ENCODE peak calls at places on chromosomes 12 and 14, in five cellular contexts. Y, F, I, G and B are unnamed samples.
A peak's percentile ranks its signal among the peaks of the same experiment; 100 is the strongest.

GRCh38 chr12:94041833-94042232 is 106.5 kb upstream of the PLXNC1 start:
- DNase-seq in I (no peak), F (no peak), Y (no peak), G (no peak), B (no peak)

GRCh38 chr14:60553855-60554254 is 44.9 kb downstream of the SIX6 start:
- DNase-seq in G (no peak), I (no peak), F (no peak), Y (no peak), B (no peak)

GRCh38 chr14:32375663-32376062 is 46.6 kb downstream of the AKAP6 start:
- DNase-seq in F (no peak), Y (no peak), G (no peak), I (no peak), B (no peak)

GRCh38 chr14:71933026-71933587 is 878 bp downstream of the RGS6 start:
- DNase-seq in F (no peak), I (no peak), G (peak; percentile 2), Y (peak; percentile 31), B (no peak)

GRCh38 chr12:68237523-68238070 is 12.0 kb upstream of the IL26 start:
- DNase-seq in F (no peak), G (peak; percentile 59), I (no peak), Y (no peak), B (no peak)

GRCh38 chr12:20142295-20142694 is 226.0 kb upstream of the PDE3A start:
- DNase-seq in Y (no peak), I (no peak), F (no peak), G (no peak), B (no peak)

GRCh38 chr12:130075497-130076076 is 86.7 kb upstream of the FZD10 start:
- DNase-seq in F (no peak), I (no peak), Y (no peak), G (no peak), B (no peak)

GRCh38 chr12:124191024-124191359 is 103.9 kb upstream of the RFLNA start:
- DNase-seq in G (peak; percentile 20), I (no peak), Y (no peak), F (no peak), B (no peak)

GRCh38 chr12:107092669-107093546 is 441 bp downstream of the CRY1 start:
- DNase-seq in Y (peak; percentile 41), F (peak; percentile 53), G (peak; percentile 64), I (peak; percentile 44), B (peak; percentile 22)

GRCh38 chr14:22841311-22841710 is 4.9 kb downstream of the MMP14 start:
- DNase-seq in Y (no peak), G (no peak), F (no peak), I (no peak), B (no peak)
- H3K4me1 ChIP-seq in Y (peaks cover 10% of the 10 kb centered on the region), G (peaks cover 27% of the 10 kb centered on the region), F (peaks cover 5% of the 10 kb centered on the region), I (no peaks in the 10 kb centered on the region), B (no peaks in the 10 kb centered on the region)

DNA sequence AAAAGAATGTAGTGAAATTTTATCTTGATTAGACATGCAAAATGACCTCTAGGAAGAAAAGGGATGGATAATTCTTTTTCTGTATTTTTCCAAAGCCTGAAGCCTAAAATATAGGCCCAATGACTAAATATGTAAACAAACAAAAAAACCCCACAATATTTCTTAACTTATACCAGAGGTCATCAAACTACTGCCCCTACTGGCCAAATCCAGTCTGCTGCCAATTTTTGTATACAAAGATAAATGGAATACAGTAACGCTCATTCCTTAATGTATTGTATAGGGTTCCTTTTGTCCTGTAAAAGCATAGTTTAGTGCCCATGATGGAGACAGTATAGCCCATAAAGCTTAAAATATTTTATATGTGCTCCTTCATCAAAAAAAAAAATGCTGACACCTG is 145.7 kb upstream of the ALG10 start:
- DNase-seq in I (no peak), F (no peak), G (no peak), Y (no peak), B (no peak)
- TF ChIP-seq CTCF in I (peak; percentile 33), F (no peak), G (no peak), Y (no peak), B (no peak)

GRCh38 chr12:57836442-57837375 is 9.8 kb downstream of the CTDSP2 start:
- DNase-seq in Y (peak; percentile 78), I (no peak), F (peak; percentile 68), G (peak; percentile 83), B (peak; percentile 38)
- H3K4me1 ChIP-seq in Y (peaks cover 98% of the 10 kb centered on the region), I (no peaks in the 10 kb centered on the region), F (peaks cover 93% of the 10 kb centered on the region), G (peaks cover 70% of the 10 kb centered on the region), B (peaks cover 49% of the 10 kb centered on the region)

GRCh38 chr12:104424955-104425354 is 31.8 kb upstream of the CHST11 start:
- DNase-seq in G (no peak), F (no peak), I (no peak), Y (no peak), B (no peak)

GRCh38 chr12:104423273-104423672 is 33.5 kb upstream of the CHST11 start:
- DNase-seq in Y (no peak), F (no peak), I (peak; percentile 78), G (peak; percentile 18), B (no peak)

GRCh38 chr12:104421343-104421742 is 35.4 kb upstream of the CHST11 start:
- DNase-seq in Y (no peak), F (no peak), G (no peak), I (no peak), B (no peak)

GRCh38 chr12:104422441-104422840 is 34.3 kb upstream of the CHST11 start:
- DNase-seq in Y (no peak), G (peak; percentile 61), I (peak; percentile 54), F (no peak), B (no peak)

DNA sequence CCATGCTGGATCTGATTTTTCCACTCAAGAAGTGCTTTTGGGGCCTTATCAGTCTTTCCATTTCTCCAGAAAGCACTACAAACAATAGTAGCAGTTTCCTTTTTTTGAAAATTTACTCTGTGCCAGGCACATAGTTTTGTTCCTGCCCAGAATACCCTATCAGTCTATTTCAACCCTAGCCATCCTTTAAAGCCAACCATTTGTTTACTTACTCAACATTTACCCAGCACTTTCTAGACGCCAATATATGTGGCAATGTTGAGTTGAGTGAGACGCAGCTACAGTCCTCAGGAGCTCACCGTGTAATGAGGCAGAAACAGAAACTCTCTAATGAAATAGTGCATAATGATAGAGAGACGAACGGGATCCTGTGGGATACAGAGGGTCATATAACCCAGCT is 32.9 kb upstream of the CHST11 start:
- DNase-seq in I (peak; percentile 60), G (no peak), Y (no peak), F (no peak), B (no peak)
- TF ChIP-seq CTCF in I (no peak), G (no peak), Y (no peak), F (no peak), B (no peak)

GRCh38 chr12:109950625-109951024 is 45.5 kb downstream of the GIT2 start:
- DNase-seq in I (no peak), F (no peak), G (no peak), Y (no peak), B (no peak)
- H3K4me1 ChIP-seq in I (peaks cover 32% of the 10 kb centered on the region), F (peaks cover 15% of the 10 kb centered on the region), G (peaks cover 58% of the 10 kb centered on the region), Y (peaks cover 57% of the 10 kb centered on the region), B (no peaks in the 10 kb centered on the region)

GRCh38 chr12:65824314-65824563 is at the start of gene HMGA2:
- DNase-seq in I (no peak), Y (peak; percentile 54), G (no peak), F (no peak), B (no peak)

GRCh38 chr12:65825323-65825572 is 965 bp downstream of the HMGA2 start:
- DNase-seq in Y (no peak), F (no peak), G (no peak), I (no peak), B (no peak)

GRCh38 chr12:65821336-65821735 is 2.9 kb upstream of the HMGA2 start:
- DNase-seq in F (no peak), I (no peak), G (peak; percentile 36), Y (no peak), B (no peak)

GRCh38 chr12:65823481-65824313 is 586 bp upstream of the HMGA2 start:
- DNase-seq in I (peak; percentile 54), F (peak; percentile 76), G (peak; percentile 56), Y (peak; percentile 61), B (peak; percentile 6)

GRCh38 chr12:65822732-65823480 is 1.4 kb upstream of the HMGA2 start:
- DNase-seq in Y (peak; percentile 24), F (peak; percentile 72), I (peak; percentile 47), G (peak; percentile 79), B (no peak)
- TF ChIP-seq CTCF in Y (no peak), F (no peak), I (no peak), G (peak; percentile 11), B (no peak)

DNA sequence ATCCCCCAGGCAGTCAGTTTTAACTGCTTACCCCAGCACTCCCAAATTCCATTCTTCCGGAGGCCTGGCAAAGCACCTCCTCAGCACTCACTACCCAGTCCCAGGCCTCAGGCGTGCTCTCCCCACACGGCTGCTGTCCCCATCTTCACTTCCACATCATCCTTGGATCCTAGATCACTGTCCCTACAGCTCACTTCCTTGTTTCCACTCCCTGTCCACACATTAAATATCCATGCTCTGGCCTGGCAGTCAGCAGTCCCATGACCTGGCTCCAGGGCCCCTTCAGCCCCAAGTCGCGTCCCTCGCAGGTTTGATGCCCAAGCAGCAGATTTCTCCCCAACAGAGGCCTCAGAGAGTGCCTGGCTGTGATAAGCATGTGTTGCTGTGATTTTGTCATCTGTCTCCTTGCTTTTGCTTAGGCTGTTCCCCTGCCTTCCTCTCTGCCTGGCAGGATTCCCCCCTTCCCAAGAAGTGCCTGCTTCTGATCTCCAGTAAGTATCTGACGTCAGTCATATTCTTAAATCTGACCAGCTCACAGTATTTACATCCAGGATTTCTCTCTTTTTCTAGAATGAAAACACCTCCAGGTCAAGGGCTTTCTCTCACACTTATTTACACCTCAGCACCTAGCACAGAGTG is 241.7 kb downstream of the ZFP36L1 start:
- DNase-seq in F (no peak), Y (no peak), G (no peak), I (no peak), B (no peak)
- H3K4me1 ChIP-seq in F (no peaks in the 10 kb centered on the region), Y (peaks cover 60% of the 10 kb centered on the region), G (peaks cover 39% of the 10 kb centered on the region), I (peaks cover 88% of the 10 kb centered on the region), B (peaks cover 34% of the 10 kb centered on the region)

DNA sequence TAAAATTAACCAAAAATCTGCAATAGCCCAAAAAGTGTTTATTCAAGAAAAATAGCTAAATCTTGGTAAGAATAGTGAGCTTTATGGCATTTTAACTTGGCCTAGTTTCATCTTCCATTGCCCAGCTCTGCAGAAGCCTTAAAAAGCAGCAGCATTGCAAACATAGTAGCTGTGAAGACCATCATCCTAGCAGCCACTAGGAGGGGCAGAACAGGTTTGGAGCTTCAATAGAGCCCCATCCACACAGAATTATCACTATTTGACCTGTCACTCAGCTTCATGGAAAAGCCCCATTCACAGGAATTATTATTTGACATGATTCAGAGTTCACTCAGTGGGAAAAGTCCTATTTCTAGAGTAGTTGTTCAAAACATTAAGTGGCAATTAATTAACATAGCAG is 7.3 kb downstream of the CLEC14A start:
- DNase-seq in Y (no peak), I (no peak), F (no peak), G (no peak), B (no peak)
- TF ChIP-seq CTCF in Y (no peak), I (no peak), F (no peak), G (peak; percentile 33), B (no peak)